ENCODE peak calls at places on chromosome 1, in nine cellular contexts. Z is ovary, X is stomach, Y is IMR-90, V is uterus, E is heart left ventricle, U is testis, A is lower leg skin, B is NB4. H is an unnamed sample.
A peak's percentile ranks its signal among the peaks of the same experiment; 100 is the strongest.

GRCh38 chr1:79323240-79324025 is 316.9 kb upstream of the ADGRL4 start:
- DNase-seq in Z (no peak), X (no peak), Y (peak; percentile 100), V (no peak), E (no peak), U (no peak), A (no peak), B (peak; percentile 55), H (no peak)

GRCh38 chr1:71351438-71351837 is 270.6 kb upstream of the ZRANB2 start:
- DNase-seq in Z (no peak), X (no peak), Y (peak; percentile 81), V (no peak), E (no peak), U (no peak), A (no peak), B (no peak), H (no peak)

GRCh38 chr1:245181123-245181522 is 26.3 kb downstream of the KIF26B start:
- DNase-seq in Z (no peak), X (no peak), Y (no peak), V (no peak), E (no peak), U (no peak), A (no peak), B (no peak), H (no peak)

GRCh38 chr1:202940561-202940960 is 13.5 kb upstream of the KLHL12 start:
- DNase-seq in Z (no peak), X (no peak), Y (no peak), V (no peak), E (no peak), U (no peak), A (no peak), B (no peak), H (no peak)

GRCh38 chr1:12594966-12595838 is 22.8 kb downstream of the DHRS3 start:
- DNase-seq in Z (peak; percentile 85), X (peak; percentile 63), Y (peak; percentile 59), V (peak; percentile 58), E (peak; percentile 76), U (no peak), A (peak; percentile 61), B (no peak), H (peak; percentile 88)

GRCh38 chr1:1440941-1441888 is 5.7 kb downstream of the VWA1 start:
- DNase-seq in Z (peak; percentile 73), X (peak; percentile 61), Y (no peak), V (no peak), E (no peak), U (peak; percentile 57), A (no peak), B (peak; percentile 56), H (peak; percentile 40)

GRCh38 chr1:162498442-162498785 is 796 bp downstream of the UHMK1 start:
- DNase-seq in Z (no peak), X (no peak), Y (peak; percentile 2), V (no peak), E (no peak), U (no peak), A (no peak), B (peak; percentile 44), H (no peak)

GRCh38 chr1:20469406-20470076 is 16.5 kb downstream of the CAMK2N1 start:
- DNase-seq in Z (no peak), X (no peak), Y (no peak), V (no peak), E (no peak), U (no peak), A (no peak), B (no peak), H (no peak)

GRCh38 chr1:27176323-27176722 is 21.4 kb upstream of the SLC9A1 start:
- DNase-seq in Z (no peak), X (no peak), Y (no peak), V (no peak), E (no peak), U (no peak), A (no peak), B (no peak), H (no peak)

GRCh38 chr1:2185880-2186855 is 8.4 kb downstream of the FAAP20 start:
- DNase-seq in Z (peak; percentile 31), X (no peak), Y (no peak), V (no peak), E (no peak), U (no peak), A (no peak), B (no peak), H (no peak)

GRCh38 chr1:167173516-167174184 is 47.0 kb upstream of the POU2F1 start:
- DNase-seq in Z (no peak), X (no peak), Y (no peak), V (no peak), E (no peak), U (no peak), A (no peak), B (no peak), H (no peak)

GRCh38 chr1:10001016-10001665 is 4.1 kb downstream of the RBP7 start:
- DNase-seq in Z (no peak), X (no peak), Y (no peak), V (no peak), E (no peak), U (no peak), A (no peak), B (no peak), H (no peak)

GRCh38 chr1:219792337-219793021 is 135.9 kb downstream of the SLC30A10 start:
- DNase-seq in Z (no peak), X (no peak), Y (peak; percentile 75), V (no peak), E (no peak), U (no peak), A (no peak), B (no peak), H (no peak)

GRCh38 chr1:169363046-169363756 is 4.4 kb downstream of the NME7 start:
- DNase-seq in Z (no peak), X (no peak), Y (peak; percentile 94), V (no peak), E (no peak), U (no peak), A (no peak), B (peak; percentile 69), H (no peak)

GRCh38 chr1:202275061-202275770 is 66.5 kb downstream of the UBE2T start:
- DNase-seq in Z (no peak), X (no peak), Y (no peak), V (no peak), E (no peak), U (no peak), A (no peak), B (no peak), H (no peak)

GRCh38 chr1:18531503-18531845 is 50.7 kb downstream of the KLHDC7A start:
- DNase-seq in Z (no peak), X (no peak), Y (no peak), V (no peak), E (no peak), U (peak; percentile 2), A (peak; percentile 4), B (no peak), H (no peak)

GRCh38 chr1:147515046-147515869 is 26.0 kb upstream of the BCL9 start:
- DNase-seq in Z (no peak), X (peak; percentile 31), Y (peak; percentile 41), V (peak; percentile 58), E (no peak), U (no peak), A (no peak), B (peak; percentile 41), H (peak; percentile 35)

DNA sequence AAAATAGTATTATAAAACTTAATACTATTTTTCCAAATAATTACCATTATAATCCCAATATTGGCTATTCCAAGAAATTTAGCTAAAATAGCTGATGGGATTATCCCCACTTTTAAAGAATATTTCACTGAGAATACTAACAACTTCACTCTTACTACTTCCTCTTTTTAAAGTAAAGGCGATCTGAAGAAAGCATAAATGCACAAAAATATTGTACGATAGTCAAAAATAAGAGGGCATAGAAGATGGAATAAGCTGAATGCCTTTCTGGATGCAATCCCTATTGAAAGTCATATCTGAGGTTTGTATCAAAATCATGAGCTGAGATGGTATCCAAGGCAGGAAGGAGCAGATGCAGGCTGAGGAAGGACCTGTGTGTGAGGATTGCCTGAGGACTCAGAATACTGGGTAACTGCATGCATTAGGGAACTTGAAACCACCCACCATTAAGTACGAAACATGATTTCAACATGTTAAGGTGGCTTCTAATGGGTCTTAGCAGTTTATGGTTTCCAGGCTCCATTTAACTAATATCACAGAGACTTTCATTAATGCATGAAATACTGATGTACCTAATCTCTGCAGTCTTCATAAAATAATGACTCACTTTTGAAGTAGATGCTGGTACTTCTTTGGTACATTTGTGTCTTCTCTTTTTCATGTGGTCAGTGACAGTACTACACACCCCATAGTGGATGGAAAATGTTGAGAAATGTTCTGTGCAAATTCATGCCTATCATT is 29.6 kb upstream of the RGS1 start:
- DNase-seq in Z (no peak), X (no peak), Y (no peak), V (no peak), E (no peak), U (no peak), A (no peak), B (peak; percentile 63), H (no peak)
- TF ChIP-seq CTCF in Z (no peak), X (peak; percentile 14), Y (no peak), V (no peak), E (no peak), U (no peak), A (no peak), B (no peak), H (no peak)

DNA sequence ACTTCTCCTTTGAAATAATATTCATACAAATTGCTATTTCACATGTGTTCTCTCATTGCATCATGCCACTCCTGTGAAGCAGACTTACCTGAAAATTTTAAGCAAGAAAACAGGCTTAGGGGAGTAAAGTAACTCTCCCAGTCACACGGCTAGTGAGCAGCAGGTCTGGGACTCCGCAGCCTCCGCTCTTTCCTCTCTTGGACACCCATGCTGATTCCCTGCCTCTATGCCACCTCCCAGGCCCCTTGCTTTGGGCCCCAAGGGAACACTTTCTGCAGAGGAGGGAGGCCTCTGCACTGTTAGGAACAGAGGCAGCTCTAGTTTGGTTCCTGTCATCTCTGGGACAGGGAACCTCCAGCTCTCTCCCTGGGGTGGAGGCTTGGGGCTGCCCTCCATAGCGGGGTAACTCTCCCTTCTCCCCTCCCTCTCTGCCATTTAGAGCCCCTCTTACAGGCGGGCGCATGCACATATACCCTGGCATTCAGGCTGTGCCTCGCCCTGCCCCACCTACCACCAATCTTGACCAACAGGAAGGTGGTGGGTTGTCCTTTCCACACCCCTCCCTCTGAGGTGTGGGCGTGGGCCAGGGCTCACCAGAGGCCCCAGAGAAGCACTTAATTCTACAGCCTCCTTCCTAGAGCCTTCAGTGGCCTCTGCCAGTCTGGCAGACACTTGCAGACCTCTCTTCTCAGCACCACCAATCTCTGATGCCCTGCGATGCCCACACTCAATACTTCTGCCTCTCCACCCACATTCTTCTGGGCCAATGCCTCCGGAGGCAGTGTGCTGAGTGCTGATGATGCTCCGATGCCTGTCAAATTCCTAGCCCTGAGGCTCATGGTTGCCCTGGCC is at the start of gene RXFP4:
- DNase-seq in Z (no peak), X (peak; percentile 67), Y (no peak), V (no peak), E (no peak), U (no peak), A (no peak), B (peak; percentile 85), H (peak; percentile 46)
- TF ChIP-seq POLR2A in Z (no peak), X (no peak), Y (peak; percentile 24), V (no peak), E (no peak), U (no peak), A (no peak), B (peak; percentile 51), H (no peak)

GRCh38 chr1:226657788-226658537 is 81.1 kb downstream of the ITPKB start:
- DNase-seq in Z (no peak), X (peak; percentile 80), Y (no peak), V (no peak), E (peak; percentile 18), U (no peak), A (no peak), B (no peak), H (no peak)
- TF ChIP-seq CTCF in Z (no peak), X (no peak), Y (no peak), V (no peak), E (no peak), U (no peak), A (no peak), B (no peak), H (no peak)

GRCh38 chr1:32612189-32612881 is 38.0 kb downstream of the ZBTB8OS start:
- DNase-seq in Z (peak; percentile 65), X (peak; percentile 91), Y (peak; percentile 51), V (peak; percentile 65), E (peak; percentile 94), U (peak; percentile 90), A (peak; percentile 79), B (no peak), H (peak; percentile 85)
- TF ChIP-seq POLR2A in Z (no peak), X (no peak), Y (no peak), V (peak; percentile 26), E (no peak), U (no peak), A (no peak), B (no peak), H (no peak)